ENCODE peak calls at places on chromosomes 4 and X, in ten cellular contexts. Q, A, G, M, K, C, D, V, R and E are unnamed samples.

GRCh38 chr4:74838746-74839370 is 44.5 kb upstream of the BTC start:
- DNase-seq in D (no peak), G (peak; percentile 75), C (no peak), R (no peak), V (no peak), A (no peak), K (no peak), M (peak; percentile 1), Q (no peak), E (peak; percentile 18)

GRCh38 chr4:171928336-171928735 is 115.1 kb downstream of the GALNTL6 start:
- DNase-seq in Q (no peak), A (no peak), K (no peak), D (no peak), G (no peak), M (no peak), R (no peak), C (no peak), V (no peak), E (no peak)

GRCh38 chr4:174154455-174154854 is 129.0 kb downstream of the FBXO8 start:
- DNase-seq in C (no peak), G (peak; percentile 20), Q (no peak), K (no peak), D (no peak), V (no peak), M (peak; percentile 11), R (no peak), A (peak; percentile 39), E (peak; percentile 76)

GRCh38 chr4:168163106-168163505 is 70.8 kb downstream of the ANXA10 start:
- DNase-seq in D (no peak), C (no peak), K (no peak), M (no peak), A (no peak), G (no peak), Q (no peak), V (no peak), R (no peak), E (no peak)

GRCh38 chrX:22526339-22526738 is 253.6 kb downstream of the CBLL2 start:
- DNase-seq in R (no peak), K (peak; percentile 72), A (no peak), V (no peak), D (no peak), Q (no peak), G (no peak), M (peak; percentile 77), C (no peak), E (peak; percentile 70)

GRCh38 chrX:42751573-42751972 is 26.4 kb downstream of the PPP1R2C start:
- DNase-seq in A (no peak), K (no peak), C (no peak), Q (no peak), R (no peak), M (no peak), D (no peak), G (no peak), V (no peak), E (peak; percentile 15)

GRCh38 chrX:51956441-51956840 is 63.0 kb downstream of the MAGED1 start:
- DNase-seq in M (no peak), K (no peak), A (no peak), R (no peak), D (no peak), V (no peak), Q (no peak), C (no peak), G (no peak), E (no peak)

GRCh38 chr4:137651128-137651527 is 118.8 kb upstream of the PCDH18 start:
- DNase-seq in G (no peak), K (no peak), Q (no peak), V (no peak), M (peak; percentile 34), R (no peak), A (no peak), C (no peak), D (no peak), E (peak; percentile 72)

GRCh38 chrX:129748265-129748664 is 9.5 kb downstream of the XPNPEP2 start:
- DNase-seq in R (no peak), V (no peak), D (no peak), G (no peak), A (no peak), C (no peak), Q (no peak), K (no peak), M (no peak), E (peak; percentile 78)

GRCh38 chr4:102420563-102421221 is 75.4 kb upstream of the SLC39A8 start:
- DNase-seq in Q (no peak), M (peak; percentile 35), A (no peak), D (no peak), K (no peak), V (no peak), C (no peak), R (no peak), G (no peak), E (peak; percentile 26)

GRCh38 chr4:159395693-159396092 is 292.8 kb downstream of the RAPGEF2 start:
- DNase-seq in V (no peak), G (no peak), C (no peak), A (no peak), D (no peak), Q (no peak), M (no peak), K (no peak), R (no peak), E (peak; percentile 54)

GRCh38 chr4:186345184-186345583 is 79.2 kb downstream of the F11 start:
- DNase-seq in R (no peak), M (no peak), K (no peak), Q (no peak), G (no peak), D (no peak), C (no peak), A (no peak), V (no peak), E (no peak)

GRCh38 chr4:108533876-108534275 is 86.5 kb upstream of the RPL34 start:
- DNase-seq in A (no peak), R (no peak), M (no peak), C (no peak), Q (no peak), G (no peak), D (no peak), K (no peak), V (no peak), E (no peak)

GRCh38 chr4:187961171-187961570 is 34.4 kb upstream of the ZFP42 start:
- DNase-seq in V (no peak), C (no peak), Q (no peak), M (no peak), A (no peak), D (no peak), R (no peak), G (no peak), K (no peak), E (no peak)

GRCh38 chr4:55143858-55144257 is 18.5 kb upstream of the KDR start:
- DNase-seq in Q (no peak), C (no peak), K (no peak), D (no peak), V (no peak), G (no peak), M (no peak), R (no peak), A (no peak), E (no peak)

GRCh38 chrX:136262241-136262640 is 11.0 kb upstream of the MAP7D3 start:
- DNase-seq in V (no peak), Q (no peak), A (no peak), K (no peak), R (no peak), C (no peak), D (no peak), M (no peak), G (no peak), E (no peak)

GRCh38 chrX:29044802-29045201 is 457.6 kb downstream of the IL1RAPL1 start:
- DNase-seq in M (no peak), C (no peak), D (no peak), K (peak; percentile 1), G (no peak), A (peak; percentile 0), R (no peak), Q (no peak), V (no peak), E (peak; percentile 26)

GRCh38 chrX:16743604-16744325 is 24.4 kb downstream of the SYAP1 start:
- DNase-seq in C (no peak), D (no peak), G (peak; percentile 5), A (peak; percentile 16), M (peak; percentile 91), V (no peak), R (no peak), K (no peak), Q (no peak), E (peak; percentile 92)

GRCh38 chr4:156941940-156942548 is 29.6 kb downstream of the PDGFC start:
- DNase-seq in G (peak; percentile 75), D (peak; percentile 8), V (peak; percentile 17), M (peak; percentile 60), Q (no peak), A (peak; percentile 66), R (peak; percentile 89), C (no peak), K (no peak), E (peak; percentile 97)

GRCh38 chrX:103710609-103711008 is at the start of gene TMEM31:
- DNase-seq in Q (no peak), C (no peak), V (no peak), K (no peak), D (no peak), R (no peak), A (no peak), M (no peak), G (no peak), E (no peak)